ENCODE peak calls at places on chromosomes 2 and 18, in eight cellular contexts. P is iris pigment epithelial cell; A is naive B cell; V is mesendoderm; R is A549; O is left colon; Z is NCI-H1092 treated with DMSO at 0.1 percent for 48 hours; I is activated naive CD8-positive, alpha-beta T cell treated with anti-CD3 and anti-CD28 coated beads, Interleukin-2, amount 50 U/mL, for 16 hours. H is an unnamed sample.

GRCh38 chr2:33014268-33014667 is 67.5 kb downstream of the LTBP1 start:
- DNase-seq in A (no peak), P (no peak), Z (no peak), I (no peak), R (no peak), O (no peak), V (peak; percentile 56), H (no peak)

GRCh38 chr2:207767461-207768167 is 2.1 kb downstream of the FZD5 start:
- DNase-seq in A (no peak), O (peak; percentile 75), V (peak; percentile 79), P (no peak), R (peak; percentile 53), Z (peak; percentile 48), I (no peak), H (peak; percentile 83)

GRCh38 chr18:79707671-79708070 is 28.1 kb downstream of the CTDP1 start:
- DNase-seq in Z (no peak), R (no peak), I (no peak), O (no peak), V (no peak), A (no peak), P (no peak), H (no peak)

GRCh38 chr2:176096986-176097819 is 2.4 kb upstream of the HOXD12 start:
- DNase-seq in I (no peak), V (peak; percentile 94), Z (no peak), O (peak; percentile 59), P (peak; percentile 49), R (peak; percentile 81), A (peak; percentile 39), H (peak; percentile 44)

GRCh38 chr18:53457068-53457467 is 767.4 kb downstream of the MBD2 start:
- DNase-seq in O (no peak), R (no peak), I (no peak), P (no peak), A (no peak), Z (peak; percentile 37), V (no peak), H (no peak)

GRCh38 chr2:3135676-3136075 is 241.9 kb downstream of the EIPR1 start:
- DNase-seq in P (no peak), V (no peak), O (no peak), Z (no peak), A (no peak), I (no peak), R (no peak), H (no peak)

GRCh38 chr18:63339920-63340484 is 20.4 kb upstream of the BCL2 start:
- DNase-seq in I (no peak), Z (peak; percentile 27), O (no peak), R (no peak), A (peak; percentile 31), P (peak; percentile 43), V (peak; percentile 63), H (no peak)

GRCh38 chr2:231554748-231555545 is 24.7 kb upstream of the NMUR1 start:
- DNase-seq in P (peak; percentile 74), I (no peak), Z (no peak), O (peak; percentile 62), A (peak; percentile 14), V (no peak), R (no peak), H (peak; percentile 79)

GRCh38 chr2:237600205-237600846 is 9.8 kb upstream of the RAB17 start:
- DNase-seq in A (no peak), O (no peak), I (no peak), R (no peak), V (no peak), P (peak; percentile 81), Z (no peak), H (no peak)

GRCh38 chr18:64202836-64203235 is 53.9 kb upstream of the LINC00305 start:
- DNase-seq in A (no peak), Z (no peak), O (no peak), V (no peak), I (no peak), R (no peak), P (no peak), H (no peak)

GRCh38 chr2:100246163-100247145 is 75.8 kb downstream of the LONRF2 start:
- DNase-seq in P (peak; percentile 12), Z (no peak), I (no peak), O (no peak), R (peak; percentile 43), V (peak; percentile 59), A (peak; percentile 51), H (no peak)

GRCh38 chr2:64295326-64296149 is 151.3 kb upstream of the PELI1 start:
- DNase-seq in A (no peak), V (no peak), Z (no peak), R (no peak), O (no peak), I (no peak), P (no peak), H (no peak)

GRCh38 chr2:121776361-121776760 is 20.9 kb downstream of the TSN start:
- DNase-seq in Z (no peak), P (no peak), V (no peak), I (no peak), R (no peak), A (no peak), O (no peak), H (no peak)

GRCh38 chr2:233455006-233455405 is 100.7 kb downstream of the DGKD start:
- DNase-seq in Z (no peak), R (no peak), V (no peak), P (no peak), A (no peak), I (no peak), O (no peak), H (no peak)

GRCh38 chr2:85357736-85358135 is 3.2 kb downstream of the ELMOD3 start:
- DNase-seq in A (no peak), O (no peak), R (no peak), I (no peak), Z (no peak), P (no peak), V (no peak), H (no peak)

GRCh38 chr2:54559593-54560145 is 103.5 kb downstream of the SPTBN1 start:
- DNase-seq in V (peak; percentile 55), A (no peak), P (peak; percentile 89), O (no peak), Z (peak; percentile 20), R (peak; percentile 57), I (no peak), H (no peak)

GRCh38 chr2:133421516-133422324 is 146.5 kb downstream of the NCKAP5 start:
- DNase-seq in O (peak; percentile 40), V (peak; percentile 60), R (no peak), P (peak; percentile 37), A (no peak), I (no peak), Z (peak; percentile 78), H (peak; percentile 53)

GRCh38 chr2:182066439-182067061 is 80.9 kb downstream of the PPP1R1C start:
- DNase-seq in O (no peak), A (no peak), P (peak; percentile 99), V (no peak), R (no peak), Z (no peak), I (no peak), H (no peak)

GRCh38 chr2:79982445-79982844 is 322.1 kb downstream of the LRRTM1 start:
- DNase-seq in O (no peak), P (no peak), R (no peak), Z (no peak), A (no peak), I (no peak), V (peak; percentile 79), H (no peak)

GRCh38 chr2:148643998-148644884 is at the start of gene EPC2:
- DNase-seq in P (peak; percentile 81), V (peak; percentile 87), I (peak; percentile 69), Z (peak; percentile 71), O (peak; percentile 83), A (peak; percentile 88), R (peak; percentile 47), H (peak; percentile 78)

GRCh38 chr2:105239924-105240323 is 1.6 kb upstream of the GPR45 start:
- DNase-seq in V (peak; percentile 64), R (no peak), P (peak; percentile 98), O (no peak), A (no peak), Z (no peak), I (no peak), H (no peak)

GRCh38 chr2:18209934-18210639 is 331.6 kb downstream of the KCNS3 start:
- DNase-seq in V (no peak), P (peak; percentile 84), O (no peak), A (no peak), R (peak; percentile 18), I (no peak), Z (no peak), H (no peak)

GRCh38 chr2:185811580-185811979 is 73.0 kb downstream of the FSIP2 start:
- DNase-seq in I (no peak), P (no peak), R (no peak), V (peak; percentile 27), A (no peak), Z (no peak), O (no peak), H (no peak)

GRCh38 chr2:118128826-118129225 is 40.6 kb downstream of the INSIG2 start:
- DNase-seq in A (no peak), V (no peak), R (no peak), O (no peak), Z (no peak), P (no peak), I (no peak), H (no peak)

GRCh38 chr2:133566967-133567645 is 1.2 kb downstream of the NCKAP5 start:
- DNase-seq in O (no peak), R (no peak), V (peak; percentile 67), A (no peak), I (no peak), Z (no peak), P (peak; percentile 76), H (peak; percentile 80)

GRCh38 chr2:28802975-28803429 is 7.6 kb upstream of the SPDYA start:
- DNase-seq in P (peak; percentile 78), Z (no peak), I (no peak), V (peak; percentile 64), O (no peak), R (no peak), A (no peak), H (no peak)

GRCh38 chr2:19673213-19673791 is 228.5 kb downstream of the TTC32 start:
- DNase-seq in Z (no peak), A (no peak), O (no peak), R (peak; percentile 46), I (no peak), V (no peak), P (peak; percentile 35), H (no peak)

GRCh38 chr2:237485844-237486243 is 1.2 kb upstream of the MLPH start:
- DNase-seq in V (no peak), P (no peak), O (no peak), Z (no peak), A (no peak), I (no peak), R (no peak), H (no peak)

GRCh38 chr2:132477962-132478361 is 61.4 kb downstream of the GPR39 start:
- DNase-seq in A (no peak), I (no peak), Z (peak; percentile 41), V (no peak), R (no peak), O (no peak), P (peak; percentile 59), H (no peak)

GRCh38 chr2:79702934-79703333 is 190.1 kb downstream of the CTNNA2 start:
- DNase-seq in P (no peak), I (no peak), A (no peak), R (no peak), Z (peak; percentile 2), V (no peak), O (no peak), H (no peak)

GRCh38 chr2:239035361-239035814 is 187.5 kb downstream of the TWIST2 start:
- DNase-seq in A (peak; percentile 39), R (peak; percentile 88), V (peak; percentile 24), I (peak; percentile 34), Z (no peak), O (no peak), P (no peak), H (peak; percentile 72)

GRCh38 chr2:105788670-105789290 is 44.1 kb downstream of the NCK2 start:
- DNase-seq in A (no peak), O (no peak), I (no peak), V (no peak), R (no peak), Z (no peak), P (no peak), H (no peak)

GRCh38 chr2:18682681-18683080 is 93.3 kb upstream of the NT5C1B start:
- DNase-seq in V (no peak), Z (no peak), R (no peak), P (no peak), O (no peak), I (no peak), A (no peak), H (no peak)

GRCh38 chr2:126852361-126852760 is 46.3 kb upstream of the TEX51 start:
- DNase-seq in P (no peak), R (no peak), A (no peak), I (no peak), V (no peak), Z (no peak), O (no peak), H (no peak)